ENCODE peak calls at places on chromosomes 2 and 18, in four cellular contexts. V is psoas muscle; K is CD4-positive, CD25-positive, alpha-beta regulatory T cell; J is AG04450. X is an unnamed sample.

GRCh38 chr2:102844911-102845310 is 83.1 kb downstream of the TMEM182 start:
- DNase-seq in V (no peak), K (no peak), J (no peak), X (no peak)

GRCh38 chr18:44513233-44513632 is 167.5 kb upstream of the SETBP1 start:
- DNase-seq in J (no peak), K (no peak), V (no peak), X (no peak)

GRCh38 chr2:12765203-12765602 is 48.5 kb downstream of the TRIB2 start:
- DNase-seq in J (no peak), V (no peak), K (no peak), X (no peak)

GRCh38 chr2:88602022-88602421 is 25.2 kb downstream of the EIF2AK3 start:
- DNase-seq in J (no peak), V (no peak), K (no peak), X (no peak)

GRCh38 chr18:70074091-70074490 is 126.4 kb upstream of the CD226 start:
- DNase-seq in K (no peak), J (peak), V (no peak), X (no peak)

GRCh38 chr2:230972046-230972445 is 23.9 kb upstream of the SPATA3 start:
- DNase-seq in V (no peak), J (no peak), K (no peak), X (no peak)

GRCh38 chr18:21682276-21683051 is 22.1 kb downstream of the ABHD3 start:
- DNase-seq in J (peak), V (no peak), K (no peak), X (no peak)

GRCh38 chr18:79772108-79772864 is 25.5 kb upstream of the KCNG2 start:
- DNase-seq in V (peak), J (no peak), K (no peak), X (no peak)

GRCh38 chr18:41576643-41577042 is 378.4 kb upstream of the PIK3C3 start:
- DNase-seq in J (no peak), V (no peak), K (no peak), X (no peak)

GRCh38 chr2:129935118-129935517 is 44.3 kb upstream of the RAB6C start:
- DNase-seq in V (no peak), J (no peak), K (no peak), X (no peak)

GRCh38 chr2:144516981-144517824 is 2.7 kb downstream of the ZEB2 start:
- DNase-seq in J (peak), K (no peak), V (peak), X (no peak)

GRCh38 chr2:62147610-62148301 is 48.2 kb upstream of the B3GNT2 start:
- DNase-seq in J (peak), V (no peak), K (no peak), X (no peak)

GRCh38 chr2:55550368-55551102 is 31.0 kb downstream of the CFAP36 start:
- DNase-seq in V (no peak), J (peak), K (no peak), X (no peak)

GRCh38 chr2:88307817-88308216 is 137.7 kb downstream of the THNSL2 start:
- DNase-seq in J (no peak), V (no peak), K (no peak), X (no peak)

GRCh38 chr18:56902653-56903052 is 244.2 kb upstream of the BOD1L2 start:
- DNase-seq in K (no peak), J (no peak), V (no peak), X (no peak)

GRCh38 chr2:566379-567313 is 110.6 kb downstream of the TMEM18 start:
- DNase-seq in K (no peak), V (no peak), J (no peak), X (no peak)

GRCh38 chr2:201203916-201204654 is 21.1 kb downstream of the CASP10 start:
- DNase-seq in V (no peak), J (peak), K (no peak), X (no peak)

GRCh38 chr2:36650434-36650833 is 46.1 kb upstream of the VIT start:
- DNase-seq in K (no peak), J (no peak), V (no peak), X (no peak)
- H3K27ac ChIP-seq in K (no peak), J (no peak), V (peak), X (no peak)

GRCh38 chr2:72915907-72916742 is 1.2 kb upstream of the EMX1 start:
- DNase-seq in V (no peak), J (no peak), K (no peak), X (peak)

GRCh38 chr2:72916743-72917137 is 579 bp upstream of the EMX1 start:
- DNase-seq in K (no peak), J (no peak), V (no peak), X (no peak)

GRCh38 chr2:72915076-72915906 is 2.0 kb upstream of the EMX1 start:
- DNase-seq in J (no peak), V (no peak), K (no peak), X (no peak)

GRCh38 chr2:72917875-72918660 is 749 bp downstream of the EMX1 start:
- DNase-seq in K (no peak), V (no peak), J (no peak), X (no peak)

DNA sequence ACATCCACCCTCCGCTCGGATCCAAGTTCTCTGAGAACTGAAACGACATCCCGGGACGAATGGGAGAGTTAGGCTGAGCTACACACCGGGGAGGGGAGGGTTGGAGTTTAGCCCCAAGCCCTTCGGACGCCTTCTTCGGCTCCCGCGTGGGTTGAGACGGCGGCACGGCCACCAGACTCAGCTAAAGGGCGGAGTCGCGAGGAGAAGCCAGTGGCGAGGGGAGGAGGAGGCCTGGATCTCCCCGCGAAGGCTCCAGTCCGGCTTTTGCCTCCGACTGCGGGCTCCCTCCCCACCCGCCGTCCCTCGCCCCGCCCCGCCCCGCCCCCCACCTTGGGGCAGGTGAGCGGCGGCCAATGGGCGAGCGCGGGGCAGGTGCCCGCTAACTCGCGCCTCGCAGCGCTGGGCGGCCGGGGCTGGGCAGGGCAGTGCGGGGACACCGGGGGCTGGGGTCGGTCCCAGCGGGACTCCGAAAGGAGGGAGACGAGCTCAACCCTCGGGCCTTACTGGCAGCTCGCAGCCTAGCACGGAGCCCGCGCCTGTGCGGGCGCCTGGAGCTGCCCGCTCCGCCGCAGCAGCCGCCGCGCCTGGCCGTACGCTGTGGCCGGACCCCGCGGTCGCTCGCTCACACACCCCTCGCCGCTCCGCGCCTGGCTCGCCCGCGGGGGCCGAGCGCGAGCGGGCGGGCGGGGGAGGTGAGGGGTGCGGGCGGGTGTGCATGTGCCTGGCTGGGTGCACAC is at the start of gene EMX1:
- DNase-seq in K (no peak), V (no peak), J (no peak), X (peak)
- H3K4me3 ChIP-seq in K (peak), V (peak), J (no peak), X (peak)

GRCh38 chr2:207504513-207505171 is 25.1 kb upstream of the CREB1 start:
- DNase-seq in V (no peak), J (no peak), K (no peak), X (no peak)

GRCh38 chr2:207501797-207502196 is 28.0 kb upstream of the CREB1 start:
- DNase-seq in K (no peak), V (no peak), J (no peak), X (no peak)

GRCh38 chr2:207503234-207503633 is 26.5 kb upstream of the CREB1 start:
- DNase-seq in K (no peak), J (no peak), V (peak), X (no peak)

GRCh38 chr2:207502199-207502598 is 27.6 kb upstream of the CREB1 start:
- DNase-seq in V (no peak), J (no peak), K (no peak), X (no peak)

GRCh38 chr2:207502799-207503198 is 27.0 kb upstream of the CREB1 start:
- DNase-seq in V (no peak), K (no peak), J (no peak), X (no peak)
- H3K27ac ChIP-seq in V (no peak), K (no peak), J (no peak), X (no peak)

GRCh38 chr2:176096243-176096985 is 3.2 kb upstream of the HOXD12 start:
- DNase-seq in K (no peak), V (no peak), J (no peak), X (no peak)
- H3K4me3 ChIP-seq in K (peak), V (peak), J (peak), X (peak)

DNA sequence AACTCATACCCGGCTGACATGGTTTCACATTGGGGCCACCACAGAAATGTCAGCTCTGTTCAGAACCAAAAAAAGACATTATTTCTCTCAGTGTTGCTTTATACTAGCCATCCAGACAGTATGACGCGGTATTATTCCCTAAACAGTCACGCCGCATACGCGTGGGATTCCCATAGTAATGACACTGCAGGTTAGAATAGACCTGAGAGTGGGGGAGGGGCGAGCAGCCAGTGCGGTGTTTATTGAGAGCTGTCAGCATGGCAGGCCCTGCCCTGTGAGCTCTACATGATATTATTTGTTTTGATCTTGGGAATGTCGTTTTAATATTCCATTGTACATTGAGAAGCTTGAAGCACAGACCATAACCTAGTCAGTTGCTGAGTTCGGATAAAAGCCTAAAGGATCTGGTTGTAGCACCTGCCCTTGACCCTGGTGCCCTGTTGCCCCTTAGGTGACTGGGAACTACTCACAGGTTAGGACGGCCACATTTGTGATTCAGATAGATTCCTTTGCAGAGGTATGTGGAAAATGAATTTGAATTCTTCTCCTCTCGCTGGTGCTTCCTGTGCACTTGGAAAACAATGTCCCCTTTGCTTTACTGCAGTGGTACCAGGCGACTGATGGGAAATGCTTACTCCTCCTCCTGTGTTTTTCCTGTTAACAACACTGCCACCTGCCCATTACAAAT is 150.1 kb downstream of the ARHGAP28 start:
- DNase-seq in J (no peak), K (no peak), V (no peak), X (no peak)
- H3K27ac ChIP-seq in J (no peak), K (no peak), V (no peak), X (no peak)

GRCh38 chr2:195509551-195509950 is 147.5 kb upstream of the SLC39A10 start:
- DNase-seq in K (no peak), J (no peak), V (no peak), X (no peak)
- H3K4me3 ChIP-seq in K (no peak), J (no peak), V (no peak), X (no peak)

X was measured in pancreas.